ENCODE peak calls at places on chromosomes 5 and 9, in six cellular contexts. V, F, L, I, O and Y are unnamed samples.
A peak's percentile ranks its signal among the peaks of the same experiment; 100 is the strongest.

GRCh38 chr9:27425827-27426716 is 98.0 kb upstream of the IFNK start:
- DNase-seq in V (no peak), F (no peak), L (no peak), I (no peak), O (no peak), Y (no peak)

GRCh38 chr9:124202447-124202971 is 55.2 kb upstream of the NEK6 start:
- DNase-seq in V (no peak), F (no peak), L (no peak), I (peak; percentile 53), O (no peak), Y (no peak)

GRCh38 chr9:121885345-121885901 is 207.7 kb downstream of the TTLL11 start:
- DNase-seq in V (peak; percentile 63), F (no peak), L (peak; percentile 75), I (no peak), O (no peak), Y (no peak)

GRCh38 chr5:25544652-25545249 is 900.0 kb upstream of the CDH10 start:
- DNase-seq in V (no peak), F (no peak), L (peak; percentile 64), I (no peak), O (no peak), Y (no peak)

GRCh38 chr9:77183581-77183980 is 6.2 kb downstream of the VPS13A start:
- DNase-seq in V (no peak), F (no peak), L (no peak), I (no peak), O (no peak), Y (no peak)

GRCh38 chr9:110746211-110746930 is 77.8 kb downstream of the MUSK start:
- DNase-seq in V (no peak), F (no peak), L (no peak), I (no peak), O (no peak), Y (no peak)

GRCh38 chr9:82021198-82021597 is 32.6 kb downstream of the SPATA31D1 start:
- DNase-seq in V (peak; percentile 89), F (no peak), L (peak; percentile 66), I (no peak), O (no peak), Y (no peak)

GRCh38 chr5:59766394-59766793 is 127.1 kb downstream of the PDE4D start:
- DNase-seq in V (no peak), F (no peak), L (no peak), I (peak; percentile 34), O (no peak), Y (peak; percentile 48)

GRCh38 chr9:131404581-131404980 is 10.7 kb downstream of the PRRC2B start:
- DNase-seq in V (no peak), F (no peak), L (no peak), I (no peak), O (no peak), Y (no peak)

GRCh38 chr5:170366276-170366675 is 22.9 kb downstream of the KCNMB1 start:
- DNase-seq in V (no peak), F (no peak), L (no peak), I (no peak), O (no peak), Y (no peak)

GRCh38 chr5:112346411-112347044 is 72.5 kb downstream of the EPB41L4A start:
- DNase-seq in V (no peak), F (no peak), L (no peak), I (no peak), O (no peak), Y (no peak)

GRCh38 chr9:76403352-76403751 is 9.1 kb upstream of the RFK start:
- DNase-seq in V (peak; percentile 56), F (no peak), L (peak; percentile 86), I (no peak), O (no peak), Y (no peak)

GRCh38 chr9:119052339-119053030 is 316.8 kb downstream of the BRINP1 start:
- DNase-seq in V (no peak), F (peak; percentile 71), L (no peak), I (no peak), O (peak; percentile 11), Y (peak; percentile 45)

GRCh38 chr9:81318571-81318970 is 370.8 kb downstream of the TLE1 start:
- DNase-seq in V (peak; percentile 4), F (no peak), L (peak; percentile 33), I (no peak), O (no peak), Y (no peak)

GRCh38 chr9:91898451-91899433 is 51.3 kb downstream of the ROR2 start:
- DNase-seq in V (no peak), F (no peak), L (peak; percentile 2), I (peak; percentile 56), O (no peak), Y (peak; percentile 71)

GRCh38 chr9:22097712-22098111 is 88.6 kb upstream of the CDKN2B start:
- DNase-seq in V (no peak), F (no peak), L (no peak), I (no peak), O (no peak), Y (no peak)

GRCh38 chr5:179166886-179167841 is 107.0 kb downstream of the ZNF354C start:
- DNase-seq in V (peak; percentile 7), F (peak; percentile 68), L (no peak), I (peak; percentile 58), O (no peak), Y (no peak)

GRCh38 chr9:136776947-136777346 is 12.6 kb upstream of the LCN15 start:
- DNase-seq in V (no peak), F (no peak), L (no peak), I (no peak), O (no peak), Y (no peak)

GRCh38 chr5:10987291-10987806 is 226.3 kb upstream of the DAP start:
- DNase-seq in V (no peak), F (no peak), L (no peak), I (no peak), O (no peak), Y (no peak)

GRCh38 chr9:89154651-89155336 is 23.8 kb downstream of the SHC3 start:
- DNase-seq in V (peak; percentile 71), F (no peak), L (peak; percentile 90), I (no peak), O (no peak), Y (no peak)